ENCODE peak calls at places on chromosomes 6 and 20, in ten cellular contexts. T is astrocyte of the spinal cord, M is NCI-H748 treated with DMSO at 0.1 percent for 48 hours, I is C1 segment of cervical spinal cord, F is A172, S is Daoy, A is psoas muscle, C is amniotic stem cell, D is B cell, X is H9. K is an unnamed sample.

GRCh38 chr6:43937236-43938177 is 167.5 kb downstream of the VEGFA start:
- DNase-seq in C (no peak), I (no peak), T (no peak), S (peak), F (no peak), A (no peak), X (peak), M (no peak), D (no peak), K (no peak)

GRCh38 chr6:28747631-28748157 is 176.1 kb downstream of the TRIM27 start:
- DNase-seq in X (peak), I (no peak), D (no peak), F (peak), T (peak), S (peak), C (no peak), M (peak), A (no peak), K (no peak)

GRCh38 chr6:35435075-35435837 is 16.9 kb upstream of the FANCE start:
- DNase-seq in X (no peak), M (no peak), C (no peak), D (no peak), S (no peak), F (no peak), A (no peak), T (no peak), I (no peak), K (no peak)

GRCh38 chr20:33664762-33665144 is 2.0 kb upstream of the ACTL10 start:
- DNase-seq in M (no peak), A (no peak), D (no peak), F (no peak), I (no peak), C (no peak), X (no peak), T (no peak), S (no peak), K (no peak)

GRCh38 chr6:139290787-139291294 is 957 bp downstream of the TXLNB start:
- DNase-seq in S (no peak), F (peak), T (peak), D (peak), I (no peak), C (no peak), A (no peak), M (no peak), X (no peak), K (no peak)

GRCh38 chr20:24954151-24954550 is 5.1 kb downstream of the CST7 start:
- DNase-seq in M (no peak), S (no peak), X (no peak), A (no peak), T (no peak), I (no peak), D (no peak), F (no peak), C (no peak), K (no peak)

GRCh38 chr6:56709650-56710049 is 67.0 kb upstream of the DST start:
- DNase-seq in C (no peak), A (no peak), M (no peak), D (no peak), S (no peak), F (no peak), I (no peak), X (no peak), T (no peak), K (no peak)

GRCh38 chr6:15509335-15509933 is 153.4 kb downstream of the DTNBP1 start:
- DNase-seq in D (no peak), C (no peak), I (no peak), T (no peak), S (no peak), F (no peak), M (no peak), X (no peak), A (no peak), K (no peak)

GRCh38 chr20:59537991-59538390 is 66.3 kb upstream of the PHACTR3 start:
- DNase-seq in D (no peak), X (no peak), C (no peak), T (no peak), A (no peak), M (no peak), I (no peak), F (no peak), S (no peak), K (no peak)

GRCh38 chr6:3350252-3350826 is 91.6 kb downstream of the PSMG4 start:
- DNase-seq in C (no peak), I (no peak), D (no peak), A (no peak), T (no peak), X (no peak), M (no peak), S (no peak), F (no peak), K (no peak)

GRCh38 chr6:79589701-79590100 is 41.4 kb upstream of the SH3BGRL2 start:
- DNase-seq in S (no peak), M (no peak), T (no peak), F (no peak), D (no peak), C (no peak), X (no peak), I (no peak), A (no peak), K (no peak)

GRCh38 chr20:63745961-63746765 is 6.6 kb downstream of the SLC2A4RG start:
- DNase-seq in F (no peak), M (no peak), C (no peak), D (no peak), A (no peak), I (no peak), X (no peak), S (no peak), T (no peak), K (no peak)

GRCh38 chr6:167996424-167997199 is 859 bp upstream of the KIF25 start:
- DNase-seq in F (no peak), I (no peak), M (no peak), D (no peak), C (no peak), S (no peak), T (no peak), X (peak), A (no peak), K (no peak)

K was measured in stimulated activated CD4-positive, alpha-beta T cell treated with anti-CD3 and anti-CD28 coated beads, TNF-alpha, amount 100 ng/mL, for 48 hours.